ENCODE peak calls at places on chromosomes 6 and 20, in nine cellular contexts. N is SK-N-SH, Z is keratinocyte, V is BJ, E is left ventricle myocardium inferior, O is cardiac fibroblast, U is A549, G is brain microvascular endothelial cell, I is colonic mucosa. T is an unnamed sample.

GRCh38 chr6:46015119-46015968 is at the start of gene CLIC5:
- DNase-seq in Z (no peak), O (no peak), U (peak; percentile 8), E (peak; percentile 77), I (peak; percentile 70), V (no peak), N (peak; percentile 34), G (no peak), T (no peak)

GRCh38 chr6:56816393-56816792 is 138.5 kb upstream of the BEND6 start:
- DNase-seq in E (no peak), O (no peak), G (no peak), V (no peak), N (no peak), Z (no peak), U (no peak), I (no peak), T (no peak)

GRCh38 chr6:85354761-85355618 is 94.9 kb upstream of the NT5E start:
- DNase-seq in E (peak; percentile 61), G (peak; percentile 74), N (peak; percentile 56), Z (peak; percentile 57), I (peak; percentile 84), O (peak; percentile 80), U (peak; percentile 33), V (no peak), T (no peak)

GRCh38 chr6:168928012-168928411 is 325.6 kb downstream of the THBS2 start:
- DNase-seq in U (no peak), O (no peak), I (peak; percentile 3), N (no peak), Z (no peak), E (no peak), G (no peak), V (no peak), T (no peak)

GRCh38 chr20:58182521-58183140 is 45.8 kb downstream of the ANKRD60 start:
- DNase-seq in Z (no peak), O (no peak), G (no peak), I (no peak), U (no peak), V (no peak), E (no peak), N (no peak), T (no peak)

GRCh38 chr6:25927721-25928359 is 2.7 kb downstream of the SLC17A2 start:
- DNase-seq in V (no peak), I (no peak), G (no peak), E (no peak), Z (no peak), N (no peak), O (peak; percentile 42), U (no peak), T (no peak)

GRCh38 chr6:40352527-40353170 is 234.5 kb downstream of the LRFN2 start:
- DNase-seq in E (no peak), U (no peak), O (no peak), Z (no peak), V (no peak), N (no peak), G (no peak), I (no peak), T (no peak)

GRCh38 chr20:50519036-50519780 is 9.0 kb downstream of the PTPN1 start:
- DNase-seq in I (no peak), V (no peak), E (no peak), N (no peak), Z (no peak), G (no peak), U (no peak), O (no peak), T (no peak)

GRCh38 chr6:107275330-107275865 is 160.1 kb upstream of the BEND3 start:
- DNase-seq in N (no peak), V (no peak), E (no peak), I (no peak), U (no peak), O (no peak), G (peak; percentile 21), Z (no peak), T (no peak)

GRCh38 chr6:167827062-167827587 is 414 bp downstream of the AFDN start:
- DNase-seq in E (peak; percentile 42), N (peak; percentile 84), U (no peak), Z (no peak), G (no peak), O (no peak), V (no peak), I (no peak), T (no peak)

GRCh38 chr20:63955281-63955845 is 853 bp downstream of the UCKL1 start:
- DNase-seq in E (peak; percentile 53), N (peak; percentile 75), G (no peak), O (peak; percentile 33), I (no peak), Z (no peak), V (no peak), U (no peak), T (no peak)

GRCh38 chr20:57391439-57392129 is 388 bp downstream of the RBM38 start:
- DNase-seq in U (no peak), O (peak; percentile 15), E (no peak), N (peak; percentile 71), Z (no peak), G (no peak), V (no peak), I (no peak), T (no peak)

GRCh38 chr6:92892626-92893025 is 526.7 kb downstream of the EPHA7 start:
- DNase-seq in Z (no peak), V (no peak), E (no peak), I (no peak), G (no peak), O (no peak), N (no peak), U (no peak), T (peak; percentile 18)

GRCh38 chr6:30793521-30794194 is 49.3 kb upstream of the IER3 start:
- DNase-seq in O (peak; percentile 89), E (no peak), V (no peak), I (no peak), N (no peak), G (peak; percentile 66), U (no peak), Z (no peak), T (no peak)

GRCh38 chr6:154956771-154957522 is 38.2 kb upstream of the TIAM2 start:
- DNase-seq in U (no peak), O (no peak), G (no peak), V (no peak), Z (no peak), I (no peak), N (no peak), E (no peak), T (no peak)

GRCh38 chr6:145263807-145264206 is 471.5 kb downstream of the EPM2A start:
- DNase-seq in Z (no peak), I (no peak), N (peak; percentile 48), U (no peak), G (no peak), V (no peak), O (no peak), E (no peak), T (no peak)

DNA sequence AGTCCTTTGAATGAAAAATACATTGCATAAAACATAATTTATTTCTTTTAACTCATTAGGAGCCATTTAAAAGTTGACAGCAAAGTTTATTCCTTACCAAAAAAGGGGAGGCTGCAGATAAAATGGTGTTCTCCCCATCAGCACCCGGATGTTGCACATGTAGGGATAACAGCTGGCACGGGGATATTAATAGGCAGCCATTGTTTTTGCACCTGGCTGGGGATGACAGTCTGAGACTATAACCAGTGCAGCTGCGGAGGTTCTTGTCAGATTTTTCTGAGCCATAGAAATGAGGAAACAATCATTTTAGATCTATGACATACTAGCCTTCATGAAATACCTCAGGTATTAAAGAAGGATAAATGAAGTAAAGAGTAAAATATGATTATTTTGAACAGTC is 20.1 kb upstream of the HECA start:
- DNase-seq in G (no peak), O (no peak), N (no peak), E (no peak), V (no peak), I (no peak), Z (no peak), U (no peak), T (no peak)
- H3K4me3 ChIP-seq in G (no peak overlapping the region), O (no peak overlapping the region), N (no peak overlapping the region), E (no peak overlapping the region), V (no peak overlapping the region), I (no peak overlapping the region), Z (no peak overlapping the region), U (no peak overlapping the region), T (no peak overlapping the region)

GRCh38 chr20:884983-885952 is 30.9 kb downstream of the ANGPT4 start:
- DNase-seq in E (peak; percentile 57), G (peak; percentile 19), O (peak; percentile 49), I (no peak), N (no peak), Z (no peak), V (no peak), U (no peak), T (peak; percentile 57)
- TF ChIP-seq CTCF in E (peak; percentile 35), G (peak; percentile 8), O (no peak), I (no peak), N (no peak), Z (no peak), V (no peak), U (no peak), T (peak; percentile 53)

DNA sequence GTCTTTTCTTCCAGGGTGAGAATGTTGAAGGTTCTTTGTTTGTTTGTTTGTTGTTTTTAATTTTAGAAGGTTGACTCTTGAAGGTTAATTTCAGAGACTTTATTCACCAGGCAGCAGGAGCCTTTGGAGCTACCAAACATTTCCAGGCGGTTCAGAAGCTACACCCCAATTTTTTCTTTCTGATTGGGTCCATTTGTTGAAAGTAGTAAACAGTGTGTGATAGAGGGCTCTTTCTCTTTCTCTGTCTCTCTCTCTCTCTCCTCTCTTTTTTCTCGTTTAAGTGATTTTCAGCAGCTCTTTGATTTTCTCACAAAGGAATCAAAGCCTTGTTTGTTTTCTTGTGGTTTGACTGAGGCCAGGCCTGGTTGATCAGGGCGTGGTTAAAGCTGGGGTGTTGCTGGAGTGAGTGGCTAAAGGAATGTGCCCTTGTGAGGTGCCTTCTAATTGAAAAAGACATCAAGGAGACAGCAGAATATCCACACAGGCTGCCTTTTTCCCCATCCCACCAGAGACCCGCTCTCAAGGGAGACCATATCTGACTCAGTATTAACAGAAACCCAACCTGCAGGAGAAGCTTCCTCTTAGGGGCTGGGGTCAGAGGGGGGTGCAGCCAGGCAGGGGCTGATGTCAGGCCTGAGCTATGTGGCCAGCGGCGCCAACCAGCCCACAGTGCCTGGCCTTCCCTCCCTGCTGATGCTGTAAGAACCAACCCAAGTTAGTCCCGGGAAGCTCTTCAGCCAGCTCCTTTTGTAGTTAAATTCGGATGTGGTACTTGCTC is 40.4 kb upstream of the NAA20 start:
- DNase-seq in E (peak; percentile 70), V (peak; percentile 51), I (no peak), U (peak; percentile 79), O (peak; percentile 81), G (peak; percentile 73), N (no peak), Z (no peak), T (no peak)
- H3K4me3 ChIP-seq in E (peak overlapping the region; percentile 75), V (peak overlapping the region; percentile 82), I (peak overlapping the region; percentile 19), U (peak overlapping the region; percentile 65), O (peak overlapping the region; percentile 72), G (peak overlapping the region; percentile 89), N (no peak overlapping the region), Z (peak overlapping the region; percentile 94), T (no peak overlapping the region)

GRCh38 chr20:34510575-34510974 is 5.6 kb upstream of the DYNLRB1 start:
- DNase-seq in V (no peak), U (no peak), O (no peak), I (no peak), G (no peak), N (no peak), E (no peak), Z (no peak), T (no peak)
- TF ChIP-seq CTCF in V (no peak), U (no peak), O (no peak), I (no peak), G (no peak), N (no peak), E (no peak), Z (no peak), T (no peak)

GRCh38 chr6:158220786-158221442 is 52.8 kb downstream of the GTF2H5 start:
- DNase-seq in I (peak; percentile 84), N (peak; percentile 85), Z (peak; percentile 41), V (no peak), O (peak; percentile 84), E (peak; percentile 76), U (peak; percentile 51), G (peak; percentile 59), T (no peak)
- H3K4me3 ChIP-seq in I (no peak overlapping the region), N (no peak overlapping the region), Z (no peak overlapping the region), V (no peak overlapping the region), O (no peak overlapping the region), E (no peak overlapping the region), U (no peak overlapping the region), G (no peak overlapping the region), T (no peak overlapping the region)